ENCODE peak calls at places on chromosomes 12 and 14, in nine cellular contexts. One of them, this sample, is unnamed.

GRCh38 chr12:14771651-14772137 is 31.6 kb downstream of the WBP11 start:
- DNase-seq in NCI-H2227 treated with DMSO at 0.1 percent for 48 hours: peak
- DNase-seq in AG10803: no peak
- DNase-seq in GM23338: peak
- DNase-seq in astrocyte of the spinal cord: no peak
- DNase-seq in COR-L47: no peak
- DNase-seq in G401: no peak
- DNase-seq in astrocyte of the hippocampus: no peak
- DNase-seq in dorsolateral prefrontal cortex: no peak
- DNase-seq in this sample: no peak

GRCh38 chr12:66048843-66049537 is 81.6 kb downstream of the LLPH start:
- DNase-seq in astrocyte of the spinal cord: no peak
- DNase-seq in dorsolateral prefrontal cortex: no peak
- DNase-seq in G401: no peak
- DNase-seq in NCI-H2227 treated with DMSO at 0.1 percent for 48 hours: no peak
- DNase-seq in astrocyte of the hippocampus: no peak
- DNase-seq in GM23338: no peak
- DNase-seq in AG10803: peak
- DNase-seq in COR-L47: no peak
- DNase-seq in this sample: no peak

GRCh38 chr12:27400856-27401255 is 45.7 kb upstream of the SMCO2 start:
- DNase-seq in astrocyte of the spinal cord: no peak
- DNase-seq in dorsolateral prefrontal cortex: no peak
- DNase-seq in COR-L47: no peak
- DNase-seq in G401: no peak
- DNase-seq in AG10803: peak
- DNase-seq in NCI-H2227 treated with DMSO at 0.1 percent for 48 hours: no peak
- DNase-seq in GM23338: no peak
- DNase-seq in astrocyte of the hippocampus: no peak
- DNase-seq in this sample: no peak

GRCh38 chr12:58288191-58288590 is 346.8 kb downstream of the ATP23 start:
- DNase-seq in astrocyte of the spinal cord: peak
- DNase-seq in G401: no peak
- DNase-seq in dorsolateral prefrontal cortex: no peak
- DNase-seq in AG10803: peak
- DNase-seq in NCI-H2227 treated with DMSO at 0.1 percent for 48 hours: no peak
- DNase-seq in COR-L47: no peak
- DNase-seq in astrocyte of the hippocampus: no peak
- DNase-seq in GM23338: no peak
- DNase-seq in this sample: no peak

GRCh38 chr12:89709994-89710872 is 1.6 kb upstream of the ATP2B1 start:
- DNase-seq in astrocyte of the spinal cord: no peak
- DNase-seq in GM23338: peak
- DNase-seq in dorsolateral prefrontal cortex: peak
- DNase-seq in NCI-H2227 treated with DMSO at 0.1 percent for 48 hours: peak
- DNase-seq in COR-L47: no peak
- DNase-seq in AG10803: peak
- DNase-seq in astrocyte of the hippocampus: no peak
- DNase-seq in G401: peak
- DNase-seq in this sample: no peak

GRCh38 chr12:9052610-9053009 is 63.1 kb downstream of the A2M start:
- DNase-seq in G401: no peak
- DNase-seq in NCI-H2227 treated with DMSO at 0.1 percent for 48 hours: no peak
- DNase-seq in COR-L47: no peak
- DNase-seq in dorsolateral prefrontal cortex: no peak
- DNase-seq in astrocyte of the spinal cord: no peak
- DNase-seq in astrocyte of the hippocampus: no peak
- DNase-seq in GM23338: no peak
- DNase-seq in AG10803: peak
- DNase-seq in this sample: no peak

GRCh38 chr14:34722723-34723545 is 8.5 kb upstream of the CFL2 start:
- DNase-seq in G401: peak
- DNase-seq in AG10803: peak
- DNase-seq in astrocyte of the hippocampus: peak
- DNase-seq in dorsolateral prefrontal cortex: no peak
- DNase-seq in GM23338: peak
- DNase-seq in NCI-H2227 treated with DMSO at 0.1 percent for 48 hours: peak
- DNase-seq in COR-L47: peak
- DNase-seq in astrocyte of the spinal cord: peak
- DNase-seq in this sample: peak

GRCh38 chr12:54378791-54379400 is 5.6 kb downstream of the ZNF385A start:
- DNase-seq in COR-L47: peak
- DNase-seq in astrocyte of the hippocampus: peak
- DNase-seq in G401: peak
- DNase-seq in astrocyte of the spinal cord: no peak
- DNase-seq in GM23338: peak
- DNase-seq in dorsolateral prefrontal cortex: no peak
- DNase-seq in NCI-H2227 treated with DMSO at 0.1 percent for 48 hours: no peak
- DNase-seq in AG10803: no peak
- DNase-seq in this sample: no peak

GRCh38 chr14:67241416-67242362 is at the start of gene PALS1:
- DNase-seq in COR-L47: peak
- DNase-seq in NCI-H2227 treated with DMSO at 0.1 percent for 48 hours: peak
- DNase-seq in dorsolateral prefrontal cortex: peak
- DNase-seq in astrocyte of the hippocampus: peak
- DNase-seq in G401: peak
- DNase-seq in GM23338: peak
- DNase-seq in AG10803: peak
- DNase-seq in astrocyte of the spinal cord: peak
- DNase-seq in this sample: peak

GRCh38 chr14:30445394-30445793 is 113.6 kb upstream of the G2E3 start:
- DNase-seq in dorsolateral prefrontal cortex: no peak
- DNase-seq in COR-L47: peak
- DNase-seq in G401: no peak
- DNase-seq in GM23338: no peak
- DNase-seq in NCI-H2227 treated with DMSO at 0.1 percent for 48 hours: no peak
- DNase-seq in AG10803: no peak
- DNase-seq in astrocyte of the hippocampus: no peak
- DNase-seq in astrocyte of the spinal cord: no peak
- DNase-seq in this sample: no peak

GRCh38 chr12:42981379-42981778 is 391.8 kb upstream of the PRICKLE1 start:
- DNase-seq in AG10803: peak
- DNase-seq in COR-L47: no peak
- DNase-seq in astrocyte of the spinal cord: peak
- DNase-seq in NCI-H2227 treated with DMSO at 0.1 percent for 48 hours: no peak
- DNase-seq in astrocyte of the hippocampus: peak
- DNase-seq in G401: no peak
- DNase-seq in dorsolateral prefrontal cortex: no peak
- DNase-seq in GM23338: peak
- DNase-seq in this sample: no peak

GRCh38 chr14:37056473-37056872 is 115.9 kb downstream of the SLC25A21 start:
- DNase-seq in GM23338: peak
- DNase-seq in AG10803: peak
- DNase-seq in astrocyte of the spinal cord: peak
- DNase-seq in COR-L47: no peak
- DNase-seq in dorsolateral prefrontal cortex: no peak
- DNase-seq in astrocyte of the hippocampus: peak
- DNase-seq in G401: no peak
- DNase-seq in NCI-H2227 treated with DMSO at 0.1 percent for 48 hours: no peak
- DNase-seq in this sample: no peak

GRCh38 chr12:58268080-58268479 is 326.7 kb downstream of the ATP23 start:
- DNase-seq in GM23338: no peak
- DNase-seq in AG10803: peak
- DNase-seq in NCI-H2227 treated with DMSO at 0.1 percent for 48 hours: no peak
- DNase-seq in astrocyte of the hippocampus: no peak
- DNase-seq in COR-L47: no peak
- DNase-seq in astrocyte of the spinal cord: no peak
- DNase-seq in dorsolateral prefrontal cortex: no peak
- DNase-seq in G401: no peak
- DNase-seq in this sample: no peak

GRCh38 chr12:89390802-89391673 is 38.7 kb upstream of the DUSP6 start:
- DNase-seq in G401: peak
- DNase-seq in COR-L47: no peak
- DNase-seq in NCI-H2227 treated with DMSO at 0.1 percent for 48 hours: no peak
- DNase-seq in astrocyte of the hippocampus: peak
- DNase-seq in dorsolateral prefrontal cortex: no peak
- DNase-seq in GM23338: no peak
- DNase-seq in astrocyte of the spinal cord: peak
- DNase-seq in AG10803: peak
- DNase-seq in this sample: no peak

GRCh38 chr12:14244876-14245669 is 120.4 kb upstream of the ATF7IP start:
- DNase-seq in dorsolateral prefrontal cortex: no peak
- DNase-seq in G401: no peak
- DNase-seq in AG10803: no peak
- DNase-seq in astrocyte of the spinal cord: no peak
- DNase-seq in astrocyte of the hippocampus: no peak
- DNase-seq in COR-L47: no peak
- DNase-seq in NCI-H2227 treated with DMSO at 0.1 percent for 48 hours: no peak
- DNase-seq in GM23338: no peak
- DNase-seq in this sample: no peak

GRCh38 chr12:124625867-124626675 is 58.7 kb upstream of the NCOR2 start:
- DNase-seq in astrocyte of the spinal cord: peak
- DNase-seq in dorsolateral prefrontal cortex: no peak
- DNase-seq in COR-L47: no peak
- DNase-seq in G401: no peak
- DNase-seq in astrocyte of the hippocampus: peak
- DNase-seq in AG10803: peak
- DNase-seq in NCI-H2227 treated with DMSO at 0.1 percent for 48 hours: no peak
- DNase-seq in GM23338: no peak
- DNase-seq in this sample: no peak

GRCh38 chr14:105499256-105500035 is 8.4 kb downstream of the TEDC1 start:
- DNase-seq in G401: no peak
- DNase-seq in astrocyte of the hippocampus: no peak
- DNase-seq in COR-L47: no peak
- DNase-seq in NCI-H2227 treated with DMSO at 0.1 percent for 48 hours: no peak
- DNase-seq in astrocyte of the spinal cord: no peak
- DNase-seq in AG10803: no peak
- DNase-seq in GM23338: no peak
- DNase-seq in dorsolateral prefrontal cortex: peak
- DNase-seq in this sample: no peak

GRCh38 chr14:61080591-61081010 is 99.6 kb downstream of the SLC38A6 start:
- DNase-seq in G401: no peak
- DNase-seq in dorsolateral prefrontal cortex: no peak
- DNase-seq in astrocyte of the spinal cord: peak
- DNase-seq in GM23338: peak
- DNase-seq in COR-L47: no peak
- DNase-seq in astrocyte of the hippocampus: no peak
- DNase-seq in NCI-H2227 treated with DMSO at 0.1 percent for 48 hours: no peak
- DNase-seq in AG10803: peak
- DNase-seq in this sample: no peak

GRCh38 chr14:73753887-73754880 is 40.0 kb upstream of the PNMA1 start:
- DNase-seq in astrocyte of the spinal cord: peak
- DNase-seq in astrocyte of the hippocampus: peak
- DNase-seq in NCI-H2227 treated with DMSO at 0.1 percent for 48 hours: no peak
- DNase-seq in AG10803: peak
- DNase-seq in COR-L47: no peak
- DNase-seq in dorsolateral prefrontal cortex: peak
- DNase-seq in G401: peak
- DNase-seq in GM23338: no peak
- DNase-seq in this sample: peak

GRCh38 chr14:91884664-91885063 is 17.3 kb upstream of the TC2N start:
- DNase-seq in GM23338: peak
- DNase-seq in AG10803: no peak
- DNase-seq in G401: no peak
- DNase-seq in astrocyte of the spinal cord: no peak
- DNase-seq in NCI-H2227 treated with DMSO at 0.1 percent for 48 hours: no peak
- DNase-seq in COR-L47: no peak
- DNase-seq in astrocyte of the hippocampus: no peak
- DNase-seq in dorsolateral prefrontal cortex: no peak
- DNase-seq in this sample: no peak

GRCh38 chr12:115102450-115102849 is 418.5 kb upstream of the TBX3 start:
- DNase-seq in NCI-H2227 treated with DMSO at 0.1 percent for 48 hours: no peak
- DNase-seq in AG10803: no peak
- DNase-seq in dorsolateral prefrontal cortex: no peak
- DNase-seq in GM23338: no peak
- DNase-seq in COR-L47: no peak
- DNase-seq in astrocyte of the spinal cord: no peak
- DNase-seq in G401: no peak
- DNase-seq in astrocyte of the hippocampus: no peak
- DNase-seq in this sample: no peak

GRCh38 chr12:19694627-19695026 is 255.3 kb downstream of the AEBP2 start:
- DNase-seq in NCI-H2227 treated with DMSO at 0.1 percent for 48 hours: no peak
- DNase-seq in G401: no peak
- DNase-seq in COR-L47: no peak
- DNase-seq in astrocyte of the hippocampus: no peak
- DNase-seq in dorsolateral prefrontal cortex: no peak
- DNase-seq in GM23338: no peak
- DNase-seq in astrocyte of the spinal cord: no peak
- DNase-seq in AG10803: peak
- DNase-seq in this sample: no peak